ENCODE peak calls at places on chromosomes 6 and 20, in eight cellular contexts. P is lower lobe of right lung, I is heart right ventricle, C is hepatocyte, J is iPS DF 6.9, H is A549, K is ovary, Y is OCI-LY7. Q is an unnamed sample.

GRCh38 chr6:131900231-131900630 is 50.9 kb downstream of the CCN2 start:
- DNase-seq in K (no peak), J (no peak), Y (no peak), P (no peak), I (no peak), H (no peak), C (no peak), Q (no peak)

GRCh38 chr20:6784767-6785166 is 17.3 kb downstream of the BMP2 start:
- DNase-seq in H (no peak), J (no peak), K (no peak), Y (no peak), C (no peak), I (no peak), P (no peak), Q (no peak)

GRCh38 chr6:104682722-104683643 is 176.7 kb downstream of the HACE1 start:
- DNase-seq in J (peak; percentile 75), I (peak; percentile 18), Y (peak; percentile 63), K (no peak), P (peak; percentile 70), H (peak; percentile 66), C (peak; percentile 61), Q (no peak)

GRCh38 chr6:121222656-121223055 is 111.6 kb downstream of the TBC1D32 start:
- DNase-seq in C (peak; percentile 15), Y (peak; percentile 7), J (no peak), I (no peak), H (peak; percentile 7), K (no peak), P (no peak), Q (peak; percentile 44)

GRCh38 chr6:36358235-36358915 is 21.7 kb upstream of the BNIP5 start:
- DNase-seq in C (peak; percentile 41), I (no peak), P (no peak), H (no peak), K (peak; percentile 35), Y (no peak), J (no peak), Q (peak; percentile 19)

GRCh38 chr6:20438462-20439070 is 36.9 kb downstream of the E2F3 start:
- DNase-seq in P (no peak), J (no peak), C (no peak), K (no peak), Y (no peak), H (no peak), I (no peak), Q (no peak)

GRCh38 chr20:34074101-34074760 is 37.8 kb downstream of the EIF2S2 start:
- DNase-seq in K (no peak), H (no peak), Y (no peak), P (no peak), J (no peak), I (no peak), C (no peak), Q (no peak)

GRCh38 chr6:84581494-84582259 is 182.7 kb downstream of the TBX18 start:
- DNase-seq in K (no peak), P (no peak), Y (no peak), C (no peak), H (no peak), I (no peak), J (no peak), Q (peak; percentile 83)

GRCh38 chr6:30542915-30543314 is 13.4 kb downstream of the GNL1 start:
- DNase-seq in Y (no peak), K (no peak), P (no peak), I (no peak), H (no peak), C (no peak), J (no peak), Q (no peak)

GRCh38 chr20:34642009-34642408 is 34.9 kb downstream of the PIGU start:
- DNase-seq in P (no peak), I (no peak), C (no peak), J (no peak), K (no peak), Y (no peak), H (no peak), Q (no peak)

GRCh38 chr6:132683543-132683942 is 24.6 kb upstream of the TAAR1 start:
- DNase-seq in P (no peak), J (no peak), H (no peak), I (no peak), Y (no peak), C (no peak), K (no peak), Q (no peak)

GRCh38 chr6:83368582-83368981 is 62.3 kb downstream of the ME1 start:
- DNase-seq in H (no peak), P (no peak), Y (no peak), I (no peak), C (no peak), K (no peak), J (no peak), Q (no peak)

GRCh38 chr6:43256670-43257664 is 13.7 kb downstream of the TTBK1 start:
- DNase-seq in H (no peak), I (no peak), Y (no peak), J (no peak), K (no peak), C (no peak), P (no peak), Q (no peak)

GRCh38 chr6:135163440-135163738 is 17.7 kb upstream of the MYB start:
- DNase-seq in Y (peak; percentile 55), I (no peak), K (no peak), P (no peak), C (no peak), J (no peak), H (no peak), Q (no peak)

GRCh38 chr6:134363323-134364039 is 45.6 kb upstream of the SGK1 start:
- DNase-seq in C (no peak), Y (no peak), H (peak; percentile 75), J (no peak), P (no peak), K (no peak), I (no peak), Q (no peak)

GRCh38 chr6:167245586-167245985 is 45.5 kb upstream of the UNC93A start:
- DNase-seq in P (no peak), C (no peak), H (no peak), J (no peak), K (no peak), I (no peak), Y (no peak), Q (no peak)

GRCh38 chr6:136466789-136467585 is 83.2 kb downstream of the MAP7 start:
- DNase-seq in H (no peak), Y (no peak), P (no peak), J (no peak), I (no peak), K (no peak), C (no peak), Q (peak; percentile 63)

GRCh38 chr6:126820617-126821016 is 297.9 kb upstream of the RSPO3 start:
- DNase-seq in P (no peak), C (no peak), K (no peak), I (no peak), H (no peak), J (no peak), Y (no peak), Q (no peak)

GRCh38 chr6:105553174-105553573 is 150.3 kb upstream of the PREP start:
- DNase-seq in H (no peak), P (no peak), I (no peak), J (no peak), C (peak; percentile 55), K (no peak), Y (no peak), Q (no peak)

GRCh38 chr20:19924255-19924654 is 92.9 kb upstream of the NAA20 start:
- DNase-seq in P (no peak), I (no peak), Y (no peak), H (no peak), C (peak; percentile 22), J (no peak), K (no peak), Q (no peak)

DNA sequence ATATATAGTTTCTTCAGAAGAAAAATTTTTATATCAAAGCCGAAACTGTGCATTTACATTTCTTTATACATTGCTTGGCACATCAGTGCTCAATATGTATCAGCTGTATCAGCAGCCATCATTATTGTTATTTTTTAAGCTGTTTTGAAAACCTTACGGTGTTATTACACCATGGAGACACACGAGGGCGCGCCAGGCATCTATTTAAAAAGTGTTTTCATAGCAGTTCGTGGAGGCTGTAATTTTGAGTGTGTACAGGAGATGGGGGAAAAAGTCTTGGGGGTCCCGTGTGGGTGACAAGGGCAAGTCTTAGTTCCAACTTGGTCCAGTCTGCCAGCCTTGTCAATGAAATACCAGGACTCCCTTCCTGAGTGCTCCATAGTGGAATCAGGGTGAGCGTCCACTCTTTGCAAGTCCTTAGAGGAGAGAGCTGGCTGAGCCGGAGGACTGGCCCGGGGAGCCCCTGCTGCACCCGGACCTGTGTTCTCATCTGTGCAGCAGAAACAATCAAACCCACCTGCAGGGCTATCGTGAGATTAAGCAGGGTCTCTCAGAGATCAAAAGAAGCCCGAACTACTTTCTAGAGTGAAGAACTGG is 43.3 kb downstream of the SLC2A10 start:
- DNase-seq in C (peak; percentile 85), J (no peak), H (peak; percentile 69), K (peak; percentile 18), I (peak; percentile 33), P (peak; percentile 67), Y (peak; percentile 75), Q (no peak)
- H3K4me3 ChIP-seq in C (no peak overlapping the region), J (no peak overlapping the region), H (no peak overlapping the region), K (no peak overlapping the region), I (no peak overlapping the region), P (no peak overlapping the region), Y (no peak overlapping the region), Q (no peak overlapping the region)

GRCh38 chr6:144675231-144675861 is 390.2 kb downstream of the UTRN start:
- DNase-seq in H (no peak), I (no peak), K (no peak), J (no peak), Y (no peak), C (peak; percentile 34), P (no peak), Q (no peak)
- H3K4me3 ChIP-seq in H (no peak overlapping the region), I (no peak overlapping the region), K (no peak overlapping the region), J (no peak overlapping the region), Y (no peak overlapping the region), C (no peak overlapping the region), P (no peak overlapping the region), Q (no peak overlapping the region)

GRCh38 chr20:2156666-2157624 is 55.3 kb downstream of the STK35 start:
- DNase-seq in C (no peak), P (no peak), H (no peak), J (no peak), Y (no peak), I (no peak), K (no peak), Q (no peak)

GRCh38 chr20:2156224-2156623 is 54.6 kb downstream of the STK35 start:
- DNase-seq in H (no peak), P (no peak), K (no peak), Y (no peak), C (no peak), J (no peak), I (no peak), Q (no peak)

GRCh38 chr20:2150660-2151059 is 49.0 kb downstream of the STK35 start:
- DNase-seq in J (no peak), P (no peak), K (no peak), I (no peak), H (no peak), C (no peak), Y (no peak), Q (no peak)

GRCh38 chr20:2149507-2149906 is 47.9 kb downstream of the STK35 start:
- DNase-seq in H (no peak), C (no peak), J (no peak), P (no peak), K (no peak), Y (no peak), I (no peak), Q (no peak)

GRCh38 chr20:2151805-2152727 is 50.4 kb downstream of the STK35 start:
- DNase-seq in P (no peak), H (peak; percentile 31), J (no peak), I (no peak), Y (no peak), K (no peak), C (peak; percentile 29), Q (no peak)
- H3K4me3 ChIP-seq in P (no peak overlapping the region), H (no peak overlapping the region), J (no peak overlapping the region), I (no peak overlapping the region), Y (no peak overlapping the region), K (no peak overlapping the region), C (no peak overlapping the region), Q (no peak overlapping the region)

GRCh38 chr6:169253745-169254238 is at the start of gene THBS2:
- DNase-seq in I (peak; percentile 58), C (peak; percentile 43), P (no peak), K (peak; percentile 78), J (no peak), H (no peak), Y (no peak), Q (no peak)
- H3K4me3 ChIP-seq in I (peak within 1 kb of the TSS; percentile 58), C (peak within 1 kb of the TSS; percentile 13), P (peak within 1 kb of the TSS; percentile 43), K (peak within 1 kb of the TSS; percentile 47), J (peak within 1 kb of the TSS; percentile 35), H (no peak within 1 kb of the TSS), Y (no peak within 1 kb of the TSS), Q (peak within 1 kb of the TSS; percentile 56)

Q was measured in epithelial cell of proximal tubule.